ENCODE peak calls at places on chromosomes 2 and 18, in five cellular contexts. C is transverse colon, I is foreskin fibroblast, U is tibial artery, V is neuronal stem cell. X is an unnamed sample.

GRCh38 chr18:58431215-58431614 is 197.7 kb downstream of the ALPK2 start:
- DNase-seq in I (no peak), U (no peak), V (no peak), C (no peak), X (no peak)

GRCh38 chr2:96960271-96960955 is 26.0 kb downstream of the FAM178B start:
- DNase-seq in C (peak; percentile 91), U (peak; percentile 80), I (peak; percentile 65), V (peak; percentile 84), X (peak; percentile 79)

GRCh38 chr18:12823892-12824291 is 60.1 kb downstream of the PTPN2 start:
- DNase-seq in I (no peak), V (no peak), C (no peak), U (no peak), X (no peak)

GRCh38 chr2:150449856-150450255 is 37.6 kb downstream of the RND3 start:
- DNase-seq in V (no peak), I (no peak), U (no peak), C (no peak), X (no peak)

GRCh38 chr2:222169346-222169745 is 129.5 kb downstream of the PAX3 start:
- DNase-seq in C (no peak), V (no peak), U (no peak), I (no peak), X (no peak)

GRCh38 chr2:98598781-98599428 is 9.4 kb downstream of the COA5 start:
- DNase-seq in I (peak; percentile 50), V (no peak), C (no peak), U (no peak), X (no peak)

GRCh38 chr2:101616411-101616810 is 81.1 kb upstream of the MAP4K4 start:
- DNase-seq in I (peak; percentile 9), C (no peak), U (no peak), V (no peak), X (no peak)

GRCh38 chr18:25169701-25170100 is 182.3 kb downstream of the ZNF521 start:
- DNase-seq in I (no peak), U (no peak), V (no peak), C (no peak), X (no peak)

GRCh38 chr2:314561-315336 is 26.9 kb upstream of the ALKAL2 start:
- DNase-seq in C (no peak), U (no peak), V (no peak), I (no peak), X (no peak)

GRCh38 chr2:216554755-216555154 is 56.1 kb downstream of the RPL37A start:
- DNase-seq in C (no peak), V (no peak), I (no peak), U (no peak), X (no peak)

GRCh38 chr2:215658635-215659305 is 222.9 kb upstream of the FN1 start:
- DNase-seq in V (no peak), I (no peak), U (no peak), C (no peak), X (no peak)

GRCh38 chr2:112483047-112483473 is 1.1 kb downstream of the TTL start:
- DNase-seq in C (no peak), V (peak; percentile 15), U (no peak), I (peak; percentile 74), X (peak; percentile 71)

GRCh38 chr2:84894758-84895520 is 10.5 kb upstream of the TMSB10 start:
- DNase-seq in C (no peak), U (no peak), V (no peak), I (no peak), X (peak; percentile 70)

GRCh38 chr2:239035361-239035814 is 187.5 kb downstream of the TWIST2 start:
- DNase-seq in I (no peak), U (no peak), C (peak; percentile 53), V (peak; percentile 41), X (peak; percentile 33)

GRCh38 chr2:175282300-175282699 is 100.8 kb upstream of the ATP5MC3 start:
- DNase-seq in C (no peak), U (no peak), V (no peak), I (peak; percentile 6), X (no peak)

GRCh38 chr2:75221872-75222271 is 22.6 kb upstream of the TACR1 start:
- DNase-seq in U (no peak), C (no peak), I (peak; percentile 68), V (no peak), X (peak; percentile 91)

GRCh38 chr2:217710218-217710565 is 292.6 kb downstream of the TNS1 start:
- DNase-seq in V (no peak), C (no peak), I (no peak), U (no peak), X (no peak)

GRCh38 chr2:74917702-74918619 is 40.5 kb upstream of the POLE4 start:
- DNase-seq in I (peak; percentile 89), C (no peak), U (no peak), V (no peak), X (peak; percentile 19)

GRCh38 chr2:78979380-78980238 is 45.9 kb upstream of the REG3G start:
- DNase-seq in C (peak; percentile 24), U (no peak), I (no peak), V (peak; percentile 76), X (peak; percentile 20)

GRCh38 chr18:78774741-78775141 is 204.9 kb upstream of the SALL3 start:
- DNase-seq in I (no peak), V (no peak), C (no peak), U (no peak), X (no peak)

GRCh38 chr2:157246212-157247067 is 11.1 kb upstream of the GALNT5 start:
- DNase-seq in V (peak; percentile 37), C (no peak), U (no peak), I (peak; percentile 68), X (peak; percentile 67)

GRCh38 chr2:105873281-105873680 is 128.6 kb downstream of the NCK2 start:
- DNase-seq in I (no peak), V (no peak), C (no peak), U (no peak), X (no peak)

GRCh38 chr18:398866-399637 is 101.4 kb downstream of the COLEC12 start:
- DNase-seq in C (no peak), I (no peak), U (no peak), V (no peak), X (peak; percentile 72)

GRCh38 chr2:200762127-200762526 is 49.6 kb upstream of the BZW1 start:
- DNase-seq in C (no peak), V (no peak), I (no peak), U (no peak), X (no peak)

GRCh38 chr18:59898609-59899297 is 1.0 kb upstream of the PMAIP1 start:
- DNase-seq in C (no peak), I (no peak), U (no peak), V (no peak), X (no peak)

GRCh38 chr2:69538872-69539548 is 101.8 kb upstream of the NFU1 start:
- DNase-seq in C (no peak), I (peak; percentile 9), V (no peak), U (no peak), X (peak; percentile 13)

GRCh38 chr2:146576301-146576700 is 1268.5 kb upstream of the ACVR2A start:
- DNase-seq in C (no peak), I (peak; percentile 36), V (no peak), U (no peak), X (no peak)

GRCh38 chr2:126907671-126908070 is 9.0 kb downstream of the TEX51 start:
- DNase-seq in V (no peak), I (no peak), C (no peak), U (no peak), X (no peak)

DNA sequence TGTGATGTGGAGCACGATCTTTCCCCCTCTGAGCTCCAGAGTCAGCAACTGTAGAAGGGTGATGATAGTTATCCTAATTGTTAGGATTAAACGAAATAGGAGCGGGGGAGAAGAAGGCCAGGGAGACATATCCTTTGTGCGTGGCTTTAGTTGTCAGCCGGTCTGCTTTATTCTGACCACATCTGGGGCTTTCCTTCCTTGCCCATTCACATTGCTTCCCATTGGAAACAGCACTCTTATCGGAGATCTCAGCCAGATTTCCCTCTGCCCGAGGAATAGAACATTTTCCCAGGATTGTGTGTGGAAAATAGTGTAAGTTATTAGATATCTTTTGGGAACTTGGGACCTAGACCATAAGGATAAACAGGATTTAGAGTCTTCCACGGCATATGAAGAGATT is 1.5 kb downstream of the RALB start:
- DNase-seq in I (no peak), U (no peak), V (no peak), C (no peak), X (no peak)
- H3K4me3 ChIP-seq in I (peak overlapping the region; percentile 95), U (peak overlapping the region; percentile 80), V (peak overlapping the region; percentile 64), C (peak overlapping the region; percentile 87), X (peak overlapping the region; percentile 82)

DNA sequence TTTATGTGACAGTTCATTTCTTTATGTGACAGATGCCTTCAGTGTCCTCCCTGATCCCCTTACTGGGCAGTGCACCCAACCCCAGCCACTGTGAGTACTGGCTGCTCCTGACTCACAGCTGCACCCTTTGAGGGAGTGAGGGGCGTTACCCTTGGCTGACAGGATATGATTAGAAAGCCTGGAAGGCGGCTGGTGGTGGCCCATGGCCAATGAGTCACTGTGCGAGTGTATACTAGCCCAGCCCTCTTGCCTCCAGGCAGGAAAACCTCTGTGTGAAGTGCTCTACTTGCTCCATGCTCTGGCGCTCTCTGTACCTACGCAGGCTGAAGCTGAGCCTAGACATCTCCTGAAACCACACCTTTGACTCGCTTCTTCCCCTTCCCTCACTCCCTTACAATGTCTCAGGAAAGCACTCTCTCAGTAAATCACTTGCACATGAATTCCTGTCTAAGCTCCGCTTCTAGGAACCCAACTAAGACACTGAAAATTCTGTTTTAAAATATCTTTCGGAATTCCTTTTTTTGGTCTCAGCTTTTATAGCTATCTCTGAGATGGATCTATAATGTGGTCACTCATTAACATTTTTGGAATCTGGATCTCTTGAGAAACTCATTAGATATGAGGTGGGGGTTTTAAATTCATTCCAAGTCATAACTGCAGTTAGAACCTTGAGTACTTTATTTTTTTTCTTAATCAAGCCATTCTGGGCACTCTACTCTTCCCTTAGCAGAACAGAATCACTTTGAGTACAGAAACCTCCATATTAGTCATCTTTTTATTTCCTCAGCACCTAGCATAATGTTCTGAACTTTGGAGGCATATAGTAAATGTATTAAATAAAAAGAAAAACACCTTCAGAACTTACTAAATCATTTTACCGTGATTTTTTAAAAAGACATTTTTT is 25.3 kb upstream of the STAM2 start:
- DNase-seq in U (peak; percentile 96), I (peak; percentile 98), V (no peak), C (peak; percentile 81), X (peak; percentile 99)
- H3K4me3 ChIP-seq in U (no peak overlapping the region), I (peak overlapping the region; percentile 29), V (no peak overlapping the region), C (no peak overlapping the region), X (peak overlapping the region; percentile 7)

GRCh38 chr2:193584522-193584938 is 1389.8 kb upstream of the TMEFF2 start:
- DNase-seq in U (no peak), C (no peak), I (peak; percentile 3), V (no peak), X (no peak)
- H3K4me3 ChIP-seq in U (no peak overlapping the region), C (no peak overlapping the region), I (no peak overlapping the region), V (no peak overlapping the region), X (no peak overlapping the region)

DNA sequence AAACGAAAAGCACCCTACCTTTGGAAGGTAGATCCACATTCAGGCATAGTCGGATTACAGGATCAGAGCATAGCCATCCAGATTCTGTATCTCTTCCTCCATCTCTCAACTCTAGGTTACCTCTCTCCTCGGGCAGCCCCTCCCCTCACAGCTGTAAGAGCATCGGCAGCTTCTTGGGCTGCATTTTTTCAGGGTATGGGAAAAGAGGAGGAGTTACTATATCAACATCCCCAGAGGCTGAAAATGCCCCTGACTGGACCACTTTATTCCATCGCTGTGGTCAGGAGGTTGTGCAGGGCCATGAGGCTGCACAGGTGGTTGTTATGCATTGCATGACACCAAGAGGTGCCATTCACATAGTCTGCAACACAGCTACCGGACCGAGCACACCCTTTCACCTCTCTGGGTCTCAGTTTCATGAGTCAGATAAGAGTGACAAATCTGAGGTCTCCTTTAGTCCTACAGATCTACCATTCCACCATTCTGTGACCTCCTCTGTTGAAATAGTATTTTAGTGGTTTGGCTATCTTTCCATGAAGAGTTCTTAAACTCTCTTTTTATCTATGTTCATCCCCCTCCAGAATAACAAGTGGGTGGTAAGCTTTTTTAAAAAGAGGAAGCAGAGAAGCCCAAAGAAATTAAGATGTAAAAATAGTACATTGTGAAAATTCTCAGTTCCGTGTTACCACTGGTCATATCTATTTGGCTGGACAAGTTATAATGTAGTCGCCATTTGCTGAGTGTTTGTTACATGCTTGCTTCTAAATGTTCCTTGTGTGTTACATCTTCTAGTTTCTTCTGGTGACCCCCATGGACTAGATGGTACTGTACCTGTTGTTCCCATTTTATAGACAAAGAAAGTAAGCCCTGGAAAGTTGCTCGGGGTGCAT is 56.6 kb upstream of the SLC1A4 start:
- DNase-seq in V (no peak), I (no peak), U (no peak), C (no peak), X (no peak)
- H3K4me3 ChIP-seq in V (no peak overlapping the region), I (no peak overlapping the region), U (no peak overlapping the region), C (no peak overlapping the region), X (no peak overlapping the region)